ENCODE peak calls at places on chromosome X, in six cellular contexts. Q is H9, P is astrocyte, X is fibroblast of lung, E is keratinocyte, D is IMR-90. V is an unnamed sample. For H3K27me3, the result is how much of the 10 kb centered on the place peaks cover.

GRCh38 chrX:63513825-63514574 is 162.9 kb upstream of the SPIN4 start:
- DNase-seq in E (no peak), X (peak), P (peak), Q (no peak), D (peak), V (peak)

GRCh38 chrX:79107891-79108718 is 36.4 kb upstream of the GPR174 start:
- DNase-seq in Q (no peak), E (no peak), X (no peak), D (no peak), P (no peak), V (no peak)

GRCh38 chrX:138026211-138026610 is 460.3 kb downstream of the ZIC3 start:
- DNase-seq in D (no peak), P (no peak), Q (no peak), E (no peak), X (peak), V (no peak)

GRCh38 chrX:39601193-39602085 is 496.3 kb downstream of the BCOR start:
- DNase-seq in D (no peak), P (no peak), Q (no peak), E (no peak), X (no peak), V (no peak)

GRCh38 chrX:46577116-46578005 is 3.8 kb downstream of the CHST7 start:
- DNase-seq in Q (no peak), E (no peak), D (peak), P (peak), X (no peak), V (peak)

GRCh38 chrX:47749185-47749967 is 87.3 kb upstream of the ZNF81 start:
- DNase-seq in X (peak), E (no peak), D (peak), Q (no peak), P (peak), V (no peak)

GRCh38 chrX:119655125-119655524 is 37.8 kb downstream of the SEPTIN6 start:
- DNase-seq in D (peak), E (peak), X (peak), Q (no peak), P (peak), V (peak)

GRCh38 chrX:132181364-132181763 is 37.9 kb downstream of the RAP2C start:
- DNase-seq in X (no peak), E (no peak), Q (no peak), P (no peak), D (no peak), V (no peak)

GRCh38 chrX:40166582-40166981 is 68.8 kb upstream of the BCOR start:
- DNase-seq in X (no peak), E (no peak), Q (peak), D (peak), P (no peak), V (peak)

GRCh38 chrX:25524150-25524549 is 508.4 kb upstream of the ARX start:
- DNase-seq in D (peak), E (no peak), Q (no peak), X (peak), P (no peak), V (no peak)

GRCh38 chrX:11416600-11416999 is 123.4 kb downstream of the AMELX start:
- DNase-seq in E (no peak), Q (no peak), D (no peak), P (no peak), X (no peak), V (no peak)

GRCh38 chrX:397575-397974 is 10.9 kb upstream of the PPP2R3B start:
- DNase-seq in D (peak), X (peak), E (no peak), P (peak), Q (peak), V (peak)

GRCh38 chrX:97016106-97016505 is 132.4 kb downstream of the RPA4 start:
- DNase-seq in X (peak), E (no peak), D (no peak), P (no peak), Q (no peak), V (no peak)

GRCh38 chrX:2697741-2698294 is 6.7 kb downstream of the CD99 start:
- DNase-seq in X (peak), D (peak), Q (no peak), P (peak), E (no peak), V (no peak)

GRCh38 chrX:31931225-31931624 is 859.4 kb upstream of the FTHL17 start:
- DNase-seq in D (peak), Q (no peak), E (no peak), X (peak), P (peak), V (peak)

GRCh38 chrX:53048169-53049126 is at the start of gene GPR173:
- DNase-seq in P (peak), D (peak), X (peak), Q (peak), E (no peak), V (peak)

GRCh38 chrX:55731826-55732225 is 14.3 kb downstream of the RRAGB start:
- DNase-seq in E (no peak), X (peak), D (no peak), P (no peak), Q (no peak), V (no peak)

GRCh38 chrX:18668468-18668867 is 3.4 kb downstream of the RS1 start:
- DNase-seq in P (no peak), X (no peak), E (no peak), Q (no peak), D (no peak), V (no peak)

GRCh38 chrX:54413753-54414152 is 26.5 kb upstream of the TSR2 start:
- DNase-seq in P (no peak), Q (no peak), X (peak), E (no peak), D (no peak), V (no peak)

GRCh38 chrX:154458116-154458953 is at the start of gene PLXNA3:
- DNase-seq in D (no peak), E (no peak), Q (no peak), X (no peak), P (no peak), V (peak)

GRCh38 chrX:38375888-38376287 is 23.5 kb downstream of the OTC start:
- DNase-seq in P (no peak), Q (no peak), D (no peak), E (no peak), X (peak), V (no peak)

GRCh38 chrX:145821291-145821897 is 3.8 kb downstream of the SLITRK2 start:
- DNase-seq in D (no peak), P (no peak), X (peak), Q (peak), E (no peak), V (no peak)

GRCh38 chrX:85963736-85964135 is 83.6 kb downstream of the CHM start:
- DNase-seq in X (peak), D (peak), P (peak), E (no peak), Q (no peak), V (peak)

GRCh38 chrX:13699183-13699826 is 10.4 kb downstream of the RAB9A start:
- DNase-seq in E (no peak), Q (no peak), D (peak), X (no peak), P (peak), V (no peak)

GRCh38 chrX:21412883-21413282 is 38.7 kb downstream of the CNKSR2 start:
- DNase-seq in P (peak), Q (no peak), E (peak), X (peak), D (peak), V (no peak)

GRCh38 chrX:137431693-137432488 is 134.0 kb upstream of the ZIC3 start:
- DNase-seq in P (no peak), D (no peak), Q (peak), X (no peak), E (no peak), V (no peak)

GRCh38 chrX:76427560-76428242 is at the start of gene MAGEE1:
- DNase-seq in D (peak), X (peak), P (peak), E (no peak), Q (peak), V (peak)

GRCh38 chrX:4708970-4709760 is 995.7 kb upstream of the PRKX start:
- DNase-seq in E (no peak), Q (no peak), D (no peak), P (no peak), X (no peak), V (no peak)

GRCh38 chrX:119292445-119292844 is 56.4 kb downstream of the PGRMC1 start:
- DNase-seq in D (no peak), Q (no peak), E (no peak), P (no peak), X (no peak), V (no peak)

GRCh38 chrX:69031181-69031580 is 134.1 kb downstream of the PJA1 start:
- DNase-seq in E (no peak), Q (peak), P (no peak), D (no peak), X (no peak), V (peak)

GRCh38 chrX:45849261-45849660 is 648.6 kb upstream of the DIPK2B start:
- DNase-seq in Q (no peak), X (peak), P (peak), E (peak), D (peak), V (peak)

GRCh38 chrX:103503163-103503852 is 16.0 kb downstream of the RAB40A start:
- DNase-seq in E (no peak), X (no peak), P (peak), D (peak), Q (no peak), V (peak)
- H3K27me3 ChIP-seq in E (under half), X (under half), P (under half), D (under half), Q (under half), V (under half)

DNA sequence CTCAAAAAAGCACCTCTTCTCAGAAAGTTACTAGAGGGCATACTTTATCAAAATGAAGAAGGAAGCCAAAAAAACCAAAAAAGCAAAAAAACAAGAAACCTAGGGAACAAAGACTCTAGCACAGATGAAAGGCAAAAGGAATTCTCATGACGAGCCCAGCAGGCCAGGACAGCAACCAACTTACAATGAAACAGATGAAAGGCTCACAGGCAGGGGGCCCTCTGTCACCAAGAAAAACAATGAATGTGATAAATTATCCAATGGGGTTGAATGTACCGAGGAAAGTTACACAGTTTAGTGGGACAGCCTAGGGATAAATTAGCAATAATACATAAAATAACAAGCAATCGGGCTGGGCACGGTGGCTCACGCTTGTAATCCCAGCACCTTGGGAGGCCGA is 79.0 kb downstream of the GPR82 start:
- DNase-seq in D (no peak), P (no peak), E (no peak), Q (peak), X (no peak), V (no peak)
- TF ChIP-seq CTCF in D (no peak), P (no peak), E (no peak), Q (peak), X (no peak), V (peak)

GRCh38 chrX:70720721-70721120 is 187.8 kb downstream of the TEX11 start:
- DNase-seq in Q (no peak), P (no peak), X (peak), E (no peak), D (no peak), V (no peak)
- H3K4me2 ChIP-seq in Q (no peak), P (no peak), X (no peak), E (no peak), D (no peak), V (no peak)

DNA sequence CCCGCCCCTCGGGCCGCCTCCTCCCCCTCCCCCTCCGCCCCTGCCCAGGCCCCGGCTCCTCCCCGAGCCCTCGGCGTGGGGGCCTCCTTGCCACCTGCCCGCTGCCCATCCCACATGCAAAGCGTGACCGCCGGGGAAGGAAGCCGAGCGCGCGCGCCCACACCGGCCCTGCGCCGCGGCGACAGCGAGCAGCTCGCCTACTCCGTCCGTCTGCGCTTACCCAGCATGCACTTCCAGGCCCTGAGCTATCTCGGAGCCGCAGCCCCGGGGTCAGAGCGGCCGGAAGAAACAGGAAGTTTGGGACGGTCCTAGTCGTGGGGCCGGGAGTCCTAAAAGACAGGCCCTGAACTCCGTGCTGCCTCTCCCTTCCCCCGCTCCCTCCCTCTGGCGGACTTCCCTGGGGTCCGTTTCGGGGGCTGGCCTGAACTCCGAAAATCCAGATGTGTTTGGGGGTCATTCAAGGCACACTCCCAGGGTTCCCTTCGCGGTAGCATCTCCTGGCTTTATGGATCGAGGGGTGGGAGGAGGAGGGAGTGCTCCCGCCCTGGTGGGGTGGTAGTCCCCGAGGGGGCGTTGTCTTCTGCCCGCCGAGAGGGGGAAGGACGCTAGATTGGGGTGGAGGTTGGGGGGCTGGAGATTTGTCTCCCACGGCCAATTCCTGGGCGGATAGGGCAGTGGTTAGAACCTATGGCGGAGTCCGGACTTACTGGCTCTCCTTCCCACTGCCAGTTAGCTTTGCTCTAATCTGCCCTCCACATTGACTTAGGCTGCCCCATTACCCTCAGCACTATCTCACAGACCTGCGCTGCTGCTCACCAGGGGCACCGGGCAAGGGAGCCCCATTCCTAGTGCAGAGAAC is 25.0 kb upstream of the BCORL1 start:
- DNase-seq in Q (peak), X (peak), E (no peak), D (peak), P (peak), V (peak)
- H3K27me3 ChIP-seq in Q (half or more), X (under half), E (under half), D (under half), P (under half), V (under half)

DNA sequence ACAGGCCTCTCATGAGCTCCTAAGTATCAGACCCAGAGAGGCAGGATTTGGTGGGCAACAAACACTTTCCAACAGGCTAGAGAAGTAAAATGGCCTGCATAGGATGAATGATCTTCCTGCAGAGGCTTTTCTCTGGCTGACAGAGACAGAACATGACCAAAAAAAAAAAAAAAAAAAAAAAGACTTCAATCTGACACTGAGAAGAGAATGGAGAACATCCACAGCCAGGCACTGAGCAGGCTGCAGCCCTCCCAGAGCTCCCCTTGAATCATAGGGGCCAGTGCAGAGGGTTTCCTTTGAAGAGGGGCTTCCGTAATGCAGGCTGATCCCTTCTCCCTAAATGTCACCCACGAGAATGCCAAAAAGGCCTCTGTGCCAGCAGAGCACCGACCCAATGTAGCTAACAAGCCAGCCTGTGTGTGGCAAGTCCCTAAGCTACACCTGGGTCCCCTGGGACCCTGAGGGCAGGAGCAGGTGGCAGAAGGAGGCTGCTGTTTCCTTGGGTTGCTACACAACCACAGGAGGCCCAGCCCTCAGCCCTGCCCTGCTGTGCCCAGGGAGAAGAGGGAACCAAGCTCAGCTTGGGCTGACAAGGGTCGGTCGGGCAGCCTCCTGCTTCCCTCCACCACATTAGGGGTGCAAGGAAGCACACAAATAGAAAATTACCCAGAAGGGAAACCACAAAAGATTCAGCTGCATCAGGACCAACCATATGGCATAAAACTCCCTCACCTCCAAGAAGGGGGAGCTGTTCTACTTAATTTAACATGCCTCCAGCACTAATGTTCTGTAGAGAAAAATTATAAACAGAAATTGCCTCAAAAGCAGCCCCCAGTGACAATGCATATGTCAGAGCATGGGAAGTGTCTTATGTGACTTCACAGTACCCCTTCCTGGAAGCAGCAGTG is 55.5 kb downstream of the MAP7D2 start:
- DNase-seq in E (no peak), D (no peak), P (no peak), X (no peak), Q (no peak), V (no peak)
- TF ChIP-seq CTCF in E (no peak), D (no peak), P (no peak), X (no peak), Q (no peak), V (no peak)

DNA sequence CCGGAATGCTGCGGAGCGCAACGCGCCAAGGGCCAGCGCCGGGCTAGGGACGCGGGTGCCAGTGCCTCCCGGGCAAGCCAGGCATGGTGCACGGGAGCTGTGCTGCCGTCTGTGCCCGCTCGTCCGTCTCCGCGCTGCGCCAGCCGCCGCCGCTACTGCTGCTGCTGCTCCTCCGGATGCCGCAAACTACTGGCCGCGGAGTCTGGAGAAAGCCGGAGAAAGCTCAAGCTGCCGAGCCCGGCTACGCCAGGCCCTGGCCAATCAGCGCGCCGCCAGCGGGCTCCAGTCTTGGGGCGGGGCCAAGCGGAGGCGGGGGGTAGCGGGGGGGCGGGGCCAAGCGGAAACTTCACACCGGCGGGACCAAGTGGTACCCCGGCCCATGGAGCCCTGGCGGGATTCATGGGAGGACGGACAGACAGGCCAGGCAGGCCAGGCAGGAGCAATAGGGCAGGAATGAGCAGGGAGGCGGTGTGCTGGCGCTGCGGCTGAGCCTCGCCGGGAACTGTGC is at the start of gene PCDH19:
- DNase-seq in P (peak), D (peak), Q (peak), E (no peak), X (peak), V (peak)
- H3K4me2 ChIP-seq in P (peak), D (peak), Q (peak), E (peak), X (peak), V (peak)